ENCODE peak calls at places on chromosomes 12 and 14, in seven cellular contexts. K is lung; G is endodermal cell; U is PC-3; V is tibial artery; B is effector memory CD4-positive, alpha-beta T cell; S is K562. M is an unnamed sample.

GRCh38 chr12:29216797-29217583 is 67.9 kb downstream of the FAR2 start:
- DNase-seq in K (no peak), G (no peak), U (no peak), V (no peak), B (no peak), S (no peak), M (no peak)

GRCh38 chr14:79515158-79515557 is 696.1 kb downstream of the DIO2 start:
- DNase-seq in K (no peak), G (peak; percentile 45), U (no peak), V (no peak), B (no peak), S (no peak), M (no peak)

GRCh38 chr12:5945071-5946008 is at the start of gene ANO2:
- DNase-seq in K (no peak), G (peak; percentile 89), U (no peak), V (no peak), B (no peak), S (no peak), M (no peak)

GRCh38 chr14:69850086-69850735 is 29.0 kb upstream of the SMOC1 start:
- DNase-seq in K (no peak), G (no peak), U (no peak), V (no peak), B (no peak), S (no peak), M (no peak)

GRCh38 chr12:62379026-62379722 is 87.5 kb upstream of the MON2 start:
- DNase-seq in K (no peak), G (no peak), U (no peak), V (no peak), B (no peak), S (no peak), M (no peak)

GRCh38 chr12:94762259-94762942 is 112.0 kb upstream of the TMCC3 start:
- DNase-seq in K (no peak), G (no peak), U (peak; percentile 66), V (no peak), B (no peak), S (no peak), M (peak; percentile 50)

GRCh38 chr14:34460295-34460694 is 1.7 kb downstream of the SPTSSA start:
- DNase-seq in K (no peak), G (no peak), U (no peak), V (no peak), B (no peak), S (no peak), M (no peak)

GRCh38 chr14:84409435-84409834 is 1120.5 kb upstream of the FLRT2 start:
- DNase-seq in K (no peak), G (no peak), U (no peak), V (no peak), B (no peak), S (no peak), M (no peak)

GRCh38 chr14:94145902-94146527 is 16.6 kb upstream of the IFI27L2 start:
- DNase-seq in K (no peak), G (no peak), U (no peak), V (no peak), B (no peak), S (no peak), M (peak; percentile 58)

GRCh38 chr14:96229315-96229714 is 24.7 kb downstream of the BDKRB2 start:
- DNase-seq in K (no peak), G (no peak), U (no peak), V (no peak), B (no peak), S (no peak), M (no peak)

GRCh38 chr14:103136388-103137271 is 13.4 kb downstream of the TNFAIP2 start:
- DNase-seq in K (no peak), G (peak; percentile 89), U (peak; percentile 84), V (peak; percentile 56), B (no peak), S (peak; percentile 71), M (no peak)

GRCh38 chr12:51000245-51000644 is 25.9 kb downstream of the SLC11A2 start:
- DNase-seq in K (no peak), G (no peak), U (peak; percentile 66), V (no peak), B (no peak), S (no peak), M (no peak)

GRCh38 chr12:102806110-102806509 is 110.9 kb downstream of the PAH start:
- DNase-seq in K (no peak), G (peak; percentile 48), U (no peak), V (no peak), B (no peak), S (no peak), M (no peak)

GRCh38 chr12:102797513-102797912 is 119.5 kb downstream of the PAH start:
- DNase-seq in K (no peak), G (no peak), U (no peak), V (no peak), B (no peak), S (no peak), M (no peak)

GRCh38 chr12:102799229-102799628 is 117.8 kb downstream of the PAH start:
- DNase-seq in K (no peak), G (no peak), U (no peak), V (no peak), B (no peak), S (no peak), M (no peak)

GRCh38 chr12:102800565-102800964 is 116.5 kb downstream of the PAH start:
- DNase-seq in K (no peak), G (no peak), U (no peak), V (no peak), B (no peak), S (no peak), M (no peak)
- H3K4me3 ChIP-seq in K (no peak overlapping the region), G (no peak overlapping the region), U (no peak overlapping the region), V (no peak overlapping the region), B (no peak overlapping the region), S (no peak overlapping the region), M (no peak overlapping the region)

GRCh38 chr14:76194327-76194726 is 42.6 kb downstream of the GPATCH2L start:
- DNase-seq in K (no peak), G (no peak), U (no peak), V (no peak), B (no peak), S (no peak), M (peak; percentile 11)
- H3K36me3 ChIP-seq in K (peaks cover 11% of the 10 kb centered on the region), G (peaks cover 85% of the 10 kb centered on the region), U (peaks cover 74% of the 10 kb centered on the region), V (peaks cover 83% of the 10 kb centered on the region), B (peaks cover 58% of the 10 kb centered on the region), S (peaks cover 67% of the 10 kb centered on the region), M (peaks cover 93% of the 10 kb centered on the region)

GRCh38 chr12:131825146-131825892 is 2.9 kb upstream of the MMP17 start:
- DNase-seq in K (no peak), G (peak; percentile 42), U (peak; percentile 18), V (no peak), B (no peak), S (no peak), M (no peak)
- H3K4me3 ChIP-seq in K (no peak overlapping the region), G (no peak overlapping the region), U (no peak overlapping the region), V (no peak overlapping the region), B (no peak overlapping the region), S (no peak overlapping the region), M (no peak overlapping the region)

DNA sequence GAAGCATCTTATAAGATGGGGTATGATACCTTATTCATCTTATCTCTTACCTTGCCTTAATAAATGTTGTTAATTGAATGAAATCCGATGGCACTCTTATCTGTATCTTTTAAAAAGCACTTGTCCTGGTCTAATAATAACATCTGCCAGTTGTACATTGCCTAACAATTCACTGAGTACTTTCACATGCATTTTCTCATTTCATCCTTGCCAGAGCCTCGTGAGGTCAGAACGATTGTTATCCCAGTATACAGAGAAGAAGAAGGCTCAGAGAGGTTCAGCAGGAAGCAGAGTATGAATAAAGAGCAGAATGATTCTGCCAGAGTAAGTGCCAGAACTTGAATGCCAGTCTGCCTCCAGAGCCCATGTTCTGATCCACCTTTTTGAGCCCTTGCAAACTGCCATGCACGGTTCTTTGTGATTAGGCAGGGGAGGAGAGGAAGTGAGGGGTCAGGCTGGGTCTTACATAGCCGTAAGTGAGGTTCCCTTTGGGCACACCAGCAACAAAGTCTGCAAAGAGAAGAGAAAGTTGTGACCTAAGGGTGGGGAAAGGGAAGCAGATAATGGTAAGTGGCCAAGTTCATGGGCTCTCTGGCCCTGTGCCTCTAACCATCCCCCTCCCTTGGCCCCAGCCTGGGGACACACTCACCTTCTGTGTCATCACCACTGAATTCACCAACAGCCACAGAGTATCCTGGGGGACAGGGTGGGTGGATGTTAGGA is 11.7 kb downstream of the ITGA5 start:
- DNase-seq in K (no peak), G (no peak), U (no peak), V (no peak), B (no peak), S (no peak), M (no peak)
- H3K36me3 ChIP-seq in K (peaks cover 49% of the 10 kb centered on the region), G (peaks cover 91% of the 10 kb centered on the region), U (peaks cover 3% of the 10 kb centered on the region), V (peaks cover 100% of the 10 kb centered on the region), B (peaks cover 79% of the 10 kb centered on the region), S (peaks cover 93% of the 10 kb centered on the region), M (no peaks in the 10 kb centered on the region)

M was measured in OCI-LY7.